ENCODE peak calls at places on chromosomes 11 and 22, in ten cellular contexts. L is iPS-NIHi11, C is T-cell, V is left lung, S is GM19239, W is H9, B is AG04450, J is AG20443, N is A549, F is adrenal gland. Q is an unnamed sample.

GRCh38 chr11:113782134-113782533 is 2.5 kb downstream of the CLDN25 start:
- DNase-seq in B (no peak), J (no peak), F (no peak), S (no peak), C (no peak), W (no peak), L (no peak), N (no peak), V (no peak), Q (no peak)

GRCh38 chr11:69500285-69501120 is 19.0 kb downstream of the LINC01488 start:
- DNase-seq in F (peak), L (no peak), C (no peak), N (no peak), S (no peak), V (peak), J (no peak), W (no peak), B (no peak), Q (no peak)

GRCh38 chr11:8733847-8734246 is 51.3 kb downstream of the RPL27A start:
- DNase-seq in S (no peak), V (no peak), W (no peak), J (no peak), N (no peak), L (no peak), F (no peak), C (no peak), B (no peak), Q (no peak)

GRCh38 chr22:26663374-26663923 is 6.1 kb downstream of the MIAT start:
- DNase-seq in J (no peak), B (no peak), L (no peak), S (no peak), F (no peak), N (no peak), V (no peak), C (no peak), W (no peak), Q (no peak)

GRCh38 chr11:100825610-100826009 is 138.5 kb downstream of the ARHGAP42 start:
- DNase-seq in V (no peak), F (no peak), C (no peak), B (no peak), L (no peak), N (no peak), J (no peak), S (no peak), W (no peak), Q (no peak)

GRCh38 chr11:92758216-92758615 is 211.2 kb upstream of the MTNR1B start:
- DNase-seq in F (no peak), L (no peak), C (no peak), N (no peak), J (no peak), S (no peak), W (no peak), V (no peak), B (no peak), Q (no peak)

GRCh38 chr22:43878831-43879550 is 12.8 kb downstream of the PNPLA5 start:
- DNase-seq in V (peak), B (no peak), S (no peak), N (no peak), C (no peak), J (no peak), L (no peak), W (no peak), F (no peak), Q (no peak)

GRCh38 chr11:123483058-123483457 is 53.0 kb downstream of the GRAMD1B start:
- DNase-seq in J (peak), B (no peak), S (no peak), W (no peak), N (peak), F (peak), C (no peak), L (no peak), V (no peak), Q (peak)

GRCh38 chr11:127074151-127074761 is 73.7 kb upstream of the KIRREL3 start:
- DNase-seq in S (peak), N (peak), W (peak), J (peak), V (no peak), B (peak), F (peak), C (no peak), L (peak), Q (peak)

GRCh38 chr22:17258015-17258827 is 39.0 kb upstream of the ADA2 start:
- DNase-seq in S (peak), F (peak), B (no peak), L (peak), C (peak), W (peak), J (peak), N (no peak), V (peak), Q (no peak)

Q was measured in LoVo.